ENCODE peak calls at places on chromosomes 12 and 14, in ten cellular contexts. O is PC-3, U is GM23248, A is SJCRH30, T is pancreas, X is mucosa of descending colon, I is IMR-90, L is tibial artery, Q is Peyer's patch, N is suprapubic skin. G is an unnamed sample.
A peak's percentile ranks its signal among the peaks of the same experiment; 100 is the strongest.

GRCh38 chr12:13234045-13234641 is 37.6 kb downstream of the EMP1 start:
- DNase-seq in X (peak; percentile 84), L (no peak), O (peak; percentile 82), T (no peak), Q (no peak), I (peak; percentile 70), U (peak; percentile 77), N (no peak), A (peak; percentile 80), G (peak; percentile 3)

GRCh38 chr14:36820111-36820709 is 158.6 kb downstream of the PAX9 start:
- DNase-seq in L (no peak), N (no peak), U (peak; percentile 9), T (no peak), A (no peak), Q (no peak), X (no peak), I (no peak), O (peak; percentile 91), G (no peak)

GRCh38 chr14:50773632-50774541 is 57.1 kb downstream of the NIN start:
- DNase-seq in O (peak; percentile 91), I (peak; percentile 50), X (peak; percentile 61), A (peak; percentile 76), U (peak; percentile 65), L (no peak), N (no peak), T (no peak), Q (no peak), G (no peak)

GRCh38 chr12:54579696-54580333 is 8.6 kb downstream of the PPP1R1A start:
- DNase-seq in T (peak; percentile 94), N (peak; percentile 92), X (peak; percentile 91), U (peak; percentile 80), Q (peak; percentile 88), I (peak; percentile 57), L (peak; percentile 91), O (peak; percentile 89), A (peak; percentile 85), G (peak; percentile 81)

GRCh38 chr12:96814200-96814599 is 92.9 kb upstream of the NEDD1 start:
- DNase-seq in O (peak; percentile 21), T (no peak), Q (no peak), I (peak; percentile 27), U (peak; percentile 10), N (no peak), X (no peak), A (no peak), L (no peak), G (no peak)

GRCh38 chr12:86261606-86262005 is 5.4 kb upstream of the MGAT4C start:
- DNase-seq in I (no peak), A (no peak), N (no peak), X (no peak), Q (no peak), O (no peak), T (no peak), U (no peak), L (no peak), G (no peak)

GRCh38 chr14:30496852-30497251 is 62.1 kb upstream of the G2E3 start:
- DNase-seq in N (no peak), T (no peak), U (no peak), X (no peak), A (no peak), Q (no peak), I (no peak), O (no peak), L (no peak), G (no peak)

GRCh38 chr12:94545937-94546771 is 86.5 kb upstream of the CEP83 start:
- DNase-seq in O (peak; percentile 80), A (peak; percentile 71), L (no peak), U (peak; percentile 80), N (no peak), Q (peak; percentile 57), T (no peak), X (peak; percentile 73), I (peak; percentile 68), G (no peak)

GRCh38 chr14:103662591-103662990 is 33.6 kb downstream of the KLC1 start:
- DNase-seq in U (no peak), I (no peak), X (no peak), O (no peak), A (no peak), N (no peak), L (no peak), Q (no peak), T (no peak), G (no peak)

GRCh38 chr14:103669370-103669769 is 40.4 kb downstream of the KLC1 start:
- DNase-seq in A (no peak), N (no peak), L (no peak), T (no peak), U (no peak), X (no peak), Q (no peak), O (no peak), I (no peak), G (no peak)

GRCh38 chr14:103663506-103663905 is 34.5 kb downstream of the KLC1 start:
- DNase-seq in O (no peak), N (no peak), I (no peak), Q (no peak), U (no peak), T (no peak), A (no peak), X (no peak), L (no peak), G (no peak)

GRCh38 chr14:103667671-103668070 is 38.7 kb downstream of the KLC1 start:
- DNase-seq in A (no peak), T (no peak), I (no peak), Q (no peak), O (no peak), N (no peak), U (no peak), X (no peak), L (no peak), G (no peak)

DNA sequence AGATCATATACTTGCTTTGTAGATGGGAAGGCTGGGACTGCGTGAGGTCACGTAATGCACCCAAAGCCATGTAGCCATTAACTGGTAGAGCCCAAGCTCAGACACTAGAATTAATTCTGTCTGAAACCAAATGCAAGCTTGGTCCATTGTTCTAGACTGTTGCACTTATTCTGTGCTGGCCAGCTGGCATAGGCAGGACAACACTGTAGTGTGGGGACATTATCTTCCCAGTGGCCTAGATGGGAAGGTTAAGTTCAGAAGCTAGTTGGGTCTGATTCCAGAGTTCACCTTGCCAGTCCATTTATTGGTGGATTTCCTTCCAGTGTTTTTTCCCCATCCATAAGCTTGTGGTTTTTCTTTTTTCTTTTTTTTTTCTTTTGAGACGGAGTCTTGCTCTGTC is 39.1 kb downstream of the KLC1 start:
- DNase-seq in U (no peak), A (no peak), I (no peak), Q (no peak), X (no peak), O (no peak), L (no peak), N (no peak), T (no peak), G (no peak)
- H3K36me3 ChIP-seq in U (peaks cover 63% of the 10 kb centered on the region), A (peaks cover 46% of the 10 kb centered on the region), I (peaks cover 52% of the 10 kb centered on the region), Q (no peaks in the 10 kb centered on the region), X (peaks cover 17% of the 10 kb centered on the region), O (peaks cover 64% of the 10 kb centered on the region), L (peaks cover 93% of the 10 kb centered on the region), N (peaks cover 92% of the 10 kb centered on the region), T (peaks cover 42% of the 10 kb centered on the region), G (peaks cover 27% of the 10 kb centered on the region)

DNA sequence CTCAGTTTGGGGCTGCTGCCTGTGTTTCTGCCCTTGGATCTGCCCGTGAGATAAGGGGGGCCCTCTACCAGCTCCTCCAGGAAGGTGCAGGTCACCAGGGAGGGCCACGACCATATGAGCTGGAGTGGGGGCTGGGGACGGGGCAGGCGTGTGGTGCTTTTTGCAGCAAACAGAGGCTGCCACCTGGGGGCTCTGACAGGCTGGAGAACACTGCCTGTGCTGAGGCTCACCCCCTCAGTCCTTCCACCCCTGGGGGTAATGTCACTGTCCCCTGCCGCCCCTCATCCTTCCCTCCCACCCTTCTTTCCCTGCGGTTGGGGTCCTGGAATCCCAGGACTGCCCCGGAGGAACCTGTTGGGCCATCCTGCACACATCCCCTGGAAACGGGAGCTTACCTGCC is 3.2 kb downstream of the PLD4 start:
- DNase-seq in L (no peak), U (no peak), A (no peak), N (no peak), X (no peak), Q (no peak), T (no peak), O (no peak), I (no peak), G (no peak)
- H3K4me3 ChIP-seq in L (no peak overlapping the region), U (no peak overlapping the region), A (no peak overlapping the region), N (no peak overlapping the region), X (no peak overlapping the region), Q (no peak overlapping the region), T (no peak overlapping the region), O (no peak overlapping the region), I (no peak overlapping the region), G (no peak overlapping the region)

GRCh38 chr12:25970082-25970481 is 11.6 kb downstream of the RASSF8 start:
- DNase-seq in X (no peak), O (peak; percentile 90), Q (no peak), L (no peak), U (peak; percentile 32), N (no peak), T (no peak), A (no peak), I (no peak), G (no peak)

GRCh38 chr12:25971675-25972035 is 13.2 kb downstream of the RASSF8 start:
- DNase-seq in I (no peak), Q (no peak), T (no peak), O (no peak), X (no peak), A (no peak), L (no peak), N (no peak), U (no peak), G (no peak)

GRCh38 chr12:25972783-25973182 is 14.3 kb downstream of the RASSF8 start:
- DNase-seq in T (no peak), L (no peak), N (no peak), I (peak; percentile 79), O (peak; percentile 39), U (peak; percentile 86), Q (no peak), X (no peak), A (no peak), G (no peak)

GRCh38 chr12:25975179-25975578 is 16.7 kb downstream of the RASSF8 start:
- DNase-seq in N (no peak), U (no peak), A (no peak), X (no peak), Q (no peak), L (no peak), T (no peak), O (no peak), I (no peak), G (no peak)

DNA sequence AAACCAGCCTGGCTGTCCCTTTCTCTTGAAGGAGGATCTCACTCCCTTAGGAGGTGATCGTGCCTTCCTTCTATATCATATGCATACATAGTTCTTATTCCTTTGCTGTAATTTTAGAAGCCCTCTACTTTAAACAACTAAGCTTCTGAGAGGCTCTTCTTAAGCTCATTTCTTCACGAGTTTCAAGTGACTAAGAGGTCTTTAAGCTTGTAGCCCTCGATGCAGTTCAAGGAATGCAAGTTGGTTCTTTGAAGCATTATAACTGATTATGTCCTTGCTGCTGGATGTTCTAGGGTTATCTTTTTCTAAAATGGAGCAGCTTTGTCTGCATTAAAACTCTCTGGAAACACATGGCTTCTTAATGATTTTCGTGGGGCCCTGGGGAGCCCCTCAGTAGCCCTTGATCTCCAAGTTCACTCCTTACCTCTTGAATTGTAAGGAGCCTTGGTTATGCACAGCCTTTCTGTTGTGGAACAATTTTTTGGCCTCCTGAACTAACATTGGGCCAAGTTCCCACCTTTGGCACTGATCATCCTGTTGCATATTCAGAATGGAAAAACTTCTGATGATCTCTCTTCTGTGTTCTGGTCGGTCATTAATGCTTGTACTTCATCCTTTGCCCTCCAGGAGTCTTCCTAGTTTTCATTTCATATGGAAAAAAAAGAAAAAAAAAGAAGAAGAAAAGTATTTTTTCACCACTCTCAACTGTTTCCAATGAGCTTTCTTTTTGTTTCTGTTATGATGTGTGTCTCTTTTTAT is 12.6 kb downstream of the RASSF8 start:
- DNase-seq in I (no peak), T (no peak), O (no peak), N (no peak), L (no peak), X (no peak), Q (no peak), U (peak; percentile 60), A (no peak), G (no peak)
- H3K4me1 ChIP-seq in I (peaks cover 11% of the 10 kb centered on the region), T (no peaks in the 10 kb centered on the region), O (peaks cover 39% of the 10 kb centered on the region), N (peaks cover 21% of the 10 kb centered on the region), L (peaks cover 8% of the 10 kb centered on the region), X (no peaks in the 10 kb centered on the region), Q (no peaks in the 10 kb centered on the region), U (peaks cover 75% of the 10 kb centered on the region), A (no peaks in the 10 kb centered on the region), G (no peaks in the 10 kb centered on the region)

GRCh38 chr12:53530920-53531319 is 23.6 kb upstream of the NPFF start:
- DNase-seq in I (peak; percentile 76), Q (no peak), T (no peak), U (peak; percentile 69), N (no peak), A (no peak), L (no peak), X (no peak), O (peak; percentile 83), G (no peak)
- H3K36me3 ChIP-seq in I (peaks cover 43% of the 10 kb centered on the region), Q (no peaks in the 10 kb centered on the region), T (peaks cover 64% of the 10 kb centered on the region), U (peaks cover 51% of the 10 kb centered on the region), N (peaks cover 98% of the 10 kb centered on the region), A (peaks cover 13% of the 10 kb centered on the region), L (peaks cover 99% of the 10 kb centered on the region), X (peaks cover 11% of the 10 kb centered on the region), O (peaks cover 26% of the 10 kb centered on the region), G (peaks cover 25% of the 10 kb centered on the region)